ENCODE peak calls at places on chromosomes 6 and 20, in five cellular contexts. One of them, this sample, is unnamed.

GRCh38 chr6:105794263-105794662 is 291.9 kb upstream of the PRDM1 start:
- ATAC-seq in lung: peak
- ATAC-seq in gastroesophageal sphincter: peak
- ATAC-seq in GM12878: peak
- ATAC-seq in left lung: peak
- ATAC-seq in this sample: peak

GRCh38 chr6:37190159-37190535 is 20.2 kb downstream of the PIM1 start:
- ATAC-seq in lung: no peak
- ATAC-seq in gastroesophageal sphincter: no peak
- ATAC-seq in GM12878: no peak
- ATAC-seq in left lung: no peak
- ATAC-seq in this sample: no peak

GRCh38 chr20:6768228-6769185 is 1.0 kb downstream of the BMP2 start:
- ATAC-seq in lung: no peak
- ATAC-seq in gastroesophageal sphincter: peak
- ATAC-seq in GM12878: peak
- ATAC-seq in left lung: peak
- ATAC-seq in this sample: peak

GRCh38 chr6:103893082-103893481 is 966.6 kb downstream of the HACE1 start:
- ATAC-seq in lung: no peak
- ATAC-seq in gastroesophageal sphincter: no peak
- ATAC-seq in GM12878: no peak
- ATAC-seq in left lung: no peak
- ATAC-seq in this sample: no peak

GRCh38 chr6:130796313-130796905 is 30.8 kb upstream of the SMLR1 start:
- ATAC-seq in lung: no peak
- ATAC-seq in gastroesophageal sphincter: no peak
- ATAC-seq in GM12878: no peak
- ATAC-seq in left lung: no peak
- ATAC-seq in this sample: no peak

GRCh38 chr20:58481541-58482021 is 33.6 kb downstream of the APCDD1L start:
- ATAC-seq in lung: no peak
- ATAC-seq in gastroesophageal sphincter: peak
- ATAC-seq in GM12878: peak
- ATAC-seq in left lung: peak
- ATAC-seq in this sample: no peak

GRCh38 chr20:19212524-19213502 is at the start of gene SLC24A3:
- ATAC-seq in lung: peak
- ATAC-seq in gastroesophageal sphincter: peak
- ATAC-seq in GM12878: peak
- ATAC-seq in left lung: peak
- ATAC-seq in this sample: peak

GRCh38 chr6:37052027-37052628 is 46.7 kb downstream of the FGD2 start:
- ATAC-seq in lung: no peak
- ATAC-seq in gastroesophageal sphincter: no peak
- ATAC-seq in GM12878: no peak
- ATAC-seq in left lung: no peak
- ATAC-seq in this sample: no peak

GRCh38 chr20:24827603-24828295 is 121.3 kb upstream of the CST7 start:
- ATAC-seq in lung: no peak
- ATAC-seq in gastroesophageal sphincter: no peak
- ATAC-seq in GM12878: no peak
- ATAC-seq in left lung: no peak
- ATAC-seq in this sample: no peak

GRCh38 chr20:61959301-61959700 is 106.4 kb downstream of the TAF4 start:
- ATAC-seq in lung: no peak
- ATAC-seq in gastroesophageal sphincter: no peak
- ATAC-seq in GM12878: peak
- ATAC-seq in left lung: no peak
- ATAC-seq in this sample: peak

GRCh38 chr6:107713214-107713962 is 110.7 kb downstream of the SCML4 start:
- ATAC-seq in lung: no peak
- ATAC-seq in gastroesophageal sphincter: peak
- ATAC-seq in GM12878: peak
- ATAC-seq in left lung: peak
- ATAC-seq in this sample: peak

GRCh38 chr6:626236-626635 is 30.7 kb downstream of the HUS1B start:
- ATAC-seq in lung: no peak
- ATAC-seq in gastroesophageal sphincter: no peak
- ATAC-seq in GM12878: no peak
- ATAC-seq in left lung: no peak
- ATAC-seq in this sample: no peak

GRCh38 chr20:12798286-12798685 is 210.5 kb upstream of the SPTLC3 start:
- ATAC-seq in lung: no peak
- ATAC-seq in gastroesophageal sphincter: no peak
- ATAC-seq in GM12878: no peak
- ATAC-seq in left lung: no peak
- ATAC-seq in this sample: no peak

GRCh38 chr20:39312107-39312506 is 350.0 kb downstream of the DHX35 start:
- ATAC-seq in lung: no peak
- ATAC-seq in gastroesophageal sphincter: no peak
- ATAC-seq in GM12878: no peak
- ATAC-seq in left lung: no peak
- ATAC-seq in this sample: no peak

GRCh38 chr20:1940581-1940980 is 45.4 kb downstream of the SIRPA start:
- ATAC-seq in lung: no peak
- ATAC-seq in gastroesophageal sphincter: no peak
- ATAC-seq in GM12878: no peak
- ATAC-seq in left lung: no peak
- ATAC-seq in this sample: no peak

GRCh38 chr6:78611886-78612480 is 255.4 kb upstream of the IRAK1BP1 start:
- ATAC-seq in lung: no peak
- ATAC-seq in gastroesophageal sphincter: no peak
- ATAC-seq in GM12878: peak
- ATAC-seq in left lung: peak
- ATAC-seq in this sample: no peak

GRCh38 chr6:88422831-88423230 is 256.7 kb upstream of the CNR1 start:
- ATAC-seq in lung: no peak
- ATAC-seq in gastroesophageal sphincter: no peak
- ATAC-seq in GM12878: no peak
- ATAC-seq in left lung: no peak
- ATAC-seq in this sample: no peak

GRCh38 chr6:5174756-5175155 is 86.0 kb downstream of the LYRM4 start:
- ATAC-seq in lung: no peak
- ATAC-seq in gastroesophageal sphincter: no peak
- ATAC-seq in GM12878: peak
- ATAC-seq in left lung: no peak
- ATAC-seq in this sample: no peak

GRCh38 chr6:23097569-23097968 is 528.2 kb downstream of the HDGFL1 start:
- ATAC-seq in lung: no peak
- ATAC-seq in gastroesophageal sphincter: no peak
- ATAC-seq in GM12878: no peak
- ATAC-seq in left lung: no peak
- ATAC-seq in this sample: no peak

GRCh38 chr6:3869632-3870527 is 20.7 kb downstream of the FAM50B start:
- ATAC-seq in lung: no peak
- ATAC-seq in gastroesophageal sphincter: no peak
- ATAC-seq in GM12878: peak
- ATAC-seq in left lung: peak
- ATAC-seq in this sample: no peak

GRCh38 chr6:36947570-36948351 is 6.8 kb upstream of the PI16 start:
- ATAC-seq in lung: no peak
- ATAC-seq in gastroesophageal sphincter: no peak
- ATAC-seq in GM12878: peak
- ATAC-seq in left lung: no peak
- ATAC-seq in this sample: peak

GRCh38 chr6:113980937-113981554 is 10.1 kb upstream of the HDAC2 start:
- ATAC-seq in lung: no peak
- ATAC-seq in gastroesophageal sphincter: no peak
- ATAC-seq in GM12878: peak
- ATAC-seq in left lung: peak
- ATAC-seq in this sample: no peak

GRCh38 chr20:906703-907102 is 9.4 kb downstream of the ANGPT4 start:
- ATAC-seq in lung: no peak
- ATAC-seq in gastroesophageal sphincter: peak
- ATAC-seq in GM12878: no peak
- ATAC-seq in left lung: peak
- ATAC-seq in this sample: no peak

GRCh38 chr20:36975085-36975829 is 23.7 kb upstream of the SAMHD1 start:
- ATAC-seq in lung: no peak
- ATAC-seq in gastroesophageal sphincter: no peak
- ATAC-seq in GM12878: peak
- ATAC-seq in left lung: no peak
- ATAC-seq in this sample: no peak

GRCh38 chr6:57207141-57207540 is 15.0 kb downstream of the RAB23 start:
- ATAC-seq in lung: no peak
- ATAC-seq in gastroesophageal sphincter: no peak
- ATAC-seq in GM12878: peak
- ATAC-seq in left lung: peak
- ATAC-seq in this sample: no peak

GRCh38 chr20:39916236-39916635 is 772.8 kb downstream of the MAFB start:
- ATAC-seq in lung: no peak
- ATAC-seq in gastroesophageal sphincter: no peak
- ATAC-seq in GM12878: no peak
- ATAC-seq in left lung: no peak
- ATAC-seq in this sample: no peak